ENCODE peak calls at places on chromosomes 3 and 15, in seven cellular contexts. R is foreskin fibroblast; X is GM10248; A is stimulated activated CD4-positive, alpha-beta T cell treated with anti-CD3 and anti-CD28 coated beads, Interleukin-1b, Interleukin-23, amount 100 ng/mL, for 4 hours; D is HFFc6; U is AG04450; B is GM12865. F is an unnamed sample.

GRCh38 chr15:69117431-69117841 is 43.0 kb upstream of the GLCE start:
- DNase-seq in R (no peak), X (no peak), A (no peak), D (no peak), U (no peak), B (no peak), F (no peak)

GRCh38 chr15:79834496-79834895 is 62.3 kb downstream of the MTHFS start:
- DNase-seq in R (no peak), X (no peak), A (no peak), D (no peak), U (no peak), B (peak; percentile 49), F (no peak)

GRCh38 chr15:84991313-84991712 is 9.7 kb downstream of the PDE8A start:
- DNase-seq in R (no peak), X (no peak), A (no peak), D (no peak), U (no peak), B (no peak), F (no peak)

GRCh38 chr3:50204052-50204803 is 843 bp upstream of the SLC38A3 start:
- DNase-seq in R (no peak), X (no peak), A (no peak), D (no peak), U (no peak), B (no peak), F (no peak)

GRCh38 chr15:42084465-42085235 is 9.7 kb downstream of the PLA2G4D start:
- DNase-seq in R (no peak), X (peak; percentile 80), A (peak; percentile 12), D (peak; percentile 41), U (peak; percentile 3), B (peak; percentile 59), F (peak; percentile 29)

GRCh38 chr3:23396746-23397145 is 193.6 kb downstream of the UBE2E2 start:
- DNase-seq in R (no peak), X (no peak), A (no peak), D (no peak), U (no peak), B (no peak), F (no peak)

GRCh38 chr15:71116942-71117341 is 1.7 kb downstream of the THSD4 start:
- DNase-seq in R (peak; percentile 24), X (no peak), A (no peak), D (no peak), U (no peak), B (no peak), F (no peak)

GRCh38 chr3:184873136-184873535 is 61.2 kb downstream of the VPS8 start:
- DNase-seq in R (no peak), X (no peak), A (no peak), D (no peak), U (no peak), B (no peak), F (no peak)

GRCh38 chr3:98565843-98566242 is 27.6 kb downstream of the CPOX start:
- DNase-seq in R (no peak), X (no peak), A (no peak), D (no peak), U (no peak), B (peak; percentile 86), F (no peak)

GRCh38 chr3:59006791-59007517 is 42.9 kb downstream of the CFAP20DC start:
- DNase-seq in R (peak; percentile 34), X (no peak), A (no peak), D (peak; percentile 50), U (peak; percentile 47), B (peak; percentile 4), F (peak; percentile 33)

GRCh38 chr15:35545316-35545824 is 595 bp downstream of the DPH6 start:
- DNase-seq in R (peak; percentile 38), X (peak; percentile 13), A (peak; percentile 12), D (peak; percentile 10), U (peak; percentile 24), B (peak; percentile 63), F (peak; percentile 59)

GRCh38 chr3:33918357-33918756 is 119.9 kb downstream of the PDCD6IP start:
- DNase-seq in R (no peak), X (no peak), A (no peak), D (no peak), U (no peak), B (no peak), F (peak; percentile 35)

GRCh38 chr3:73418636-73419035 is 206.1 kb downstream of the PDZRN3 start:
- DNase-seq in R (no peak), X (no peak), A (no peak), D (no peak), U (no peak), B (no peak), F (no peak)

GRCh38 chr15:56537881-56538280 is 72.9 kb upstream of the MNS1 start:
- DNase-seq in R (no peak), X (peak; percentile 15), A (no peak), D (no peak), U (no peak), B (peak; percentile 9), F (peak; percentile 20)

GRCh38 chr3:161957467-161957866 is 460.9 kb downstream of the OTOL1 start:
- DNase-seq in R (no peak), X (no peak), A (no peak), D (peak; percentile 43), U (no peak), B (no peak), F (no peak)

GRCh38 chr15:39670687-39671086 is 89.8 kb downstream of the THBS1 start:
- DNase-seq in R (no peak), X (no peak), A (no peak), D (no peak), U (no peak), B (no peak), F (peak; percentile 15)

GRCh38 chr3:53680026-53680425 is 166.2 kb downstream of the CHDH start:
- DNase-seq in R (no peak), X (no peak), A (no peak), D (no peak), U (no peak), B (no peak), F (no peak)

GRCh38 chr3:183244219-183244618 is 8.8 kb upstream of the B3GNT5 start:
- DNase-seq in R (peak; percentile 61), X (no peak), A (no peak), D (no peak), U (no peak), B (no peak), F (no peak)

GRCh38 chr3:17424137-17424536 is 318.3 kb downstream of the TBC1D5 start:
- DNase-seq in R (no peak), X (peak; percentile 10), A (no peak), D (no peak), U (no peak), B (peak; percentile 5), F (peak; percentile 74)

GRCh38 chr3:44109997-44110396 is 131.7 kb upstream of the TOPAZ1 start:
- DNase-seq in R (no peak), X (no peak), A (no peak), D (no peak), U (no peak), B (no peak), F (no peak)

GRCh38 chr3:61903931-61904657 is 342.7 kb downstream of the PTPRG start:
- DNase-seq in R (no peak), X (no peak), A (no peak), D (peak; percentile 1), U (no peak), B (peak; percentile 6), F (peak; percentile 10)

GRCh38 chr3:132119531-132119930 is 84.7 kb upstream of the CPNE4 start:
- DNase-seq in R (no peak), X (no peak), A (no peak), D (no peak), U (no peak), B (no peak), F (no peak)

GRCh38 chr3:73037369-73037699 is 24.1 kb upstream of the EBLN2 start:
- DNase-seq in R (no peak), X (no peak), A (no peak), D (peak; percentile 40), U (no peak), B (no peak), F (peak; percentile 4)

GRCh38 chr3:112437146-112438022 is 61.9 kb downstream of the BTLA start:
- DNase-seq in R (peak; percentile 27), X (peak; percentile 35), A (no peak), D (peak; percentile 49), U (peak; percentile 8), B (peak; percentile 74), F (peak; percentile 50)

GRCh38 chr15:80070840-80071239 is 11.4 kb downstream of the ZFAND6 start:
- DNase-seq in R (no peak), X (no peak), A (no peak), D (peak; percentile 35), U (no peak), B (no peak), F (peak; percentile 60)

GRCh38 chr3:143640774-143641173 is 207.5 kb downstream of the SLC9A9 start:
- DNase-seq in R (no peak), X (no peak), A (no peak), D (no peak), U (no peak), B (no peak), F (no peak)

GRCh38 chr15:41512512-41513281 is 930 bp downstream of the LTK start:
- DNase-seq in R (no peak), X (peak; percentile 45), A (no peak), D (no peak), U (no peak), B (peak; percentile 44), F (no peak)

GRCh38 chr3:113231391-113231790 is 20.0 kb downstream of the BOC start:
- DNase-seq in R (peak; percentile 75), X (no peak), A (no peak), D (peak; percentile 77), U (no peak), B (no peak), F (no peak)

GRCh38 chr15:93362203-93362602 is 273.2 kb upstream of the RGMA start:
- DNase-seq in R (no peak), X (no peak), A (no peak), D (no peak), U (no peak), B (no peak), F (no peak)

GRCh38 chr15:99021669-99022068 is 14.1 kb upstream of the PGPEP1L start:
- DNase-seq in R (no peak), X (no peak), A (no peak), D (no peak), U (no peak), B (no peak), F (no peak)